ENCODE peak calls at places on chromosomes 7 and 10, in seven cellular contexts. C is OCI-LY7; G is SJSA1; D is fibroblast of lung; M is CD8-positive, alpha-beta memory T cell; I is GM23248; B is A549. A is an unnamed sample.
A peak's percentile ranks its signal among the peaks of the same experiment; 100 is the strongest.

GRCh38 chr10:50622497-50623298 is 1.1 kb downstream of the SGMS1 start:
- DNase-seq in C (peak; percentile 52), G (peak; percentile 53), D (peak; percentile 51), M (peak; percentile 25), I (peak; percentile 80), B (peak; percentile 46), A (peak; percentile 22)

GRCh38 chr10:33979195-33979594 is 644.7 kb upstream of the NRP1 start:
- DNase-seq in C (no peak), G (no peak), D (no peak), M (no peak), I (no peak), B (no peak), A (no peak)

GRCh38 chr10:103794996-103795395 is 60.4 kb downstream of the SH3PXD2A start:
- DNase-seq in C (no peak), G (no peak), D (no peak), M (no peak), I (no peak), B (no peak), A (no peak)

GRCh38 chr7:14639329-14639728 is 263.2 kb downstream of the DGKB start:
- DNase-seq in C (no peak), G (no peak), D (no peak), M (no peak), I (no peak), B (no peak), A (no peak)

GRCh38 chr7:34385385-34385784 is 272.6 kb upstream of the NPSR1 start:
- DNase-seq in C (no peak), G (no peak), D (no peak), M (no peak), I (no peak), B (no peak), A (no peak)

GRCh38 chr7:47371733-47372368 is 210.1 kb downstream of the TNS3 start:
- DNase-seq in C (no peak), G (peak; percentile 55), D (peak; percentile 34), M (no peak), I (no peak), B (peak; percentile 37), A (no peak)

GRCh38 chr10:25933653-25934608 is at the start of gene MYO3A:
- DNase-seq in C (no peak), G (no peak), D (no peak), M (no peak), I (no peak), B (no peak), A (no peak)

GRCh38 chr10:133471300-133472109 is 17.8 kb downstream of the SCART1 start:
- DNase-seq in C (no peak), G (no peak), D (no peak), M (no peak), I (no peak), B (no peak), A (no peak)

GRCh38 chr10:59236064-59236697 is 59.7 kb downstream of the PHYHIPL start:
- DNase-seq in C (no peak), G (no peak), D (no peak), M (no peak), I (no peak), B (no peak), A (no peak)

GRCh38 chr7:137508437-137509175 is 165.1 kb upstream of the PTN start:
- DNase-seq in C (no peak), G (peak; percentile 91), D (peak; percentile 45), M (no peak), I (peak; percentile 77), B (no peak), A (no peak)

GRCh38 chr7:97004931-97005763 is at the start of gene DLX6:
- DNase-seq in C (no peak), G (peak; percentile 91), D (peak; percentile 47), M (no peak), I (peak; percentile 21), B (peak; percentile 89), A (no peak)

GRCh38 chr10:113026679-113027078 is 76.6 kb downstream of the TCF7L2 start:
- DNase-seq in C (no peak), G (no peak), D (peak; percentile 80), M (no peak), I (peak; percentile 56), B (no peak), A (no peak)

GRCh38 chr7:42315096-42315495 is 78.1 kb upstream of the GLI3 start:
- DNase-seq in C (no peak), G (no peak), D (no peak), M (no peak), I (peak; percentile 20), B (no peak), A (no peak)

DNA sequence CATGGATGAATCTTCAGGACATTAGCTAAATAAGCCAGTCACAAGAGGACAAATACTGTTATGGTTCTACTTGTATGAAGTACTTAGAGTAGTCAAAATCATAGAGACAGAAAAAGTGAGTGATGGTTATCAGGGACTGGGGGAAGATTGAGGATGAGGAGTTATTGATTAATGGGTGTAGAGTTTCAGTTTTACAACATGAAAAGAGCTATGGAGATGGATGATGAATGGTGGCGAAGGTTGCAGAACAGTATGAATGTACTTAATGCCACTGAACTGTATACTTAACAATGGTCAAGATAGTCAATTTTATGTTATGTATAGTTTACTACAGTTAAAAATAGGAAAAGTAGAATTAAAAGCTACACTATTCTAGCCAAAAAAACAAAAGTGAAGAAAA is 7.8 kb downstream of the STK31 start:
- DNase-seq in C (no peak), G (no peak), D (no peak), M (no peak), I (no peak), B (no peak), A (no peak)
- H3K9me3 ChIP-seq in C (no peaks in the 10 kb centered on the region), G (no peaks in the 10 kb centered on the region), D (no peaks in the 10 kb centered on the region), M (no peaks in the 10 kb centered on the region), I (no peaks in the 10 kb centered on the region), B (no peaks in the 10 kb centered on the region), A (no peaks in the 10 kb centered on the region)

GRCh38 chr10:13823046-13823711 is 236.4 kb downstream of the PRPF18 start:
- DNase-seq in C (peak; percentile 27), G (no peak), D (no peak), M (no peak), I (no peak), B (no peak), A (no peak)
- H3K4me3 ChIP-seq in C (no peak overlapping the region), G (no peak overlapping the region), D (no peak overlapping the region), M (no peak overlapping the region), I (no peak overlapping the region), B (no peak overlapping the region), A (no peak overlapping the region)

GRCh38 chr7:37315752-37316711 is 132.6 kb downstream of the ELMO1 start:
- DNase-seq in C (no peak), G (no peak), D (peak; percentile 52), M (no peak), I (no peak), B (no peak), A (no peak)
- H3K27ac ChIP-seq in C (peak overlapping the region; percentile 33), G (no peak overlapping the region), D (no peak overlapping the region), M (no peak overlapping the region), I (no peak overlapping the region), B (no peak overlapping the region), A (no peak overlapping the region)

GRCh38 chr10:109174526-109174925 is 748.8 kb downstream of the XPNPEP1 start:
- DNase-seq in C (no peak), G (no peak), D (no peak), M (no peak), I (no peak), B (no peak), A (no peak)

GRCh38 chr10:109183366-109183765 is 739.9 kb downstream of the XPNPEP1 start:
- DNase-seq in C (no peak), G (peak; percentile 54), D (no peak), M (no peak), I (peak; percentile 31), B (no peak), A (no peak)

GRCh38 chr10:109173910-109174309 is 749.4 kb downstream of the XPNPEP1 start:
- DNase-seq in C (no peak), G (no peak), D (no peak), M (no peak), I (peak; percentile 8), B (no peak), A (no peak)

GRCh38 chr10:109178576-109178975 is 744.7 kb downstream of the XPNPEP1 start:
- DNase-seq in C (no peak), G (no peak), D (no peak), M (no peak), I (no peak), B (no peak), A (no peak)
- H3K9me3 ChIP-seq in C (no peaks in the 10 kb centered on the region), G (no peaks in the 10 kb centered on the region), D (no peaks in the 10 kb centered on the region), M (no peaks in the 10 kb centered on the region), I (no peaks in the 10 kb centered on the region), B (no peaks in the 10 kb centered on the region), A (no peaks in the 10 kb centered on the region)

GRCh38 chr7:3436746-3437145 is 135.7 kb downstream of the SDK1 start:
- DNase-seq in C (no peak), G (peak; percentile 89), D (peak; percentile 64), M (no peak), I (no peak), B (peak; percentile 29), A (no peak)
- H3K4me3 ChIP-seq in C (no peak overlapping the region), G (peak overlapping the region; percentile 36), D (no peak overlapping the region), M (no peak overlapping the region), I (no peak overlapping the region), B (peak overlapping the region; percentile 17), A (no peak overlapping the region)

DNA sequence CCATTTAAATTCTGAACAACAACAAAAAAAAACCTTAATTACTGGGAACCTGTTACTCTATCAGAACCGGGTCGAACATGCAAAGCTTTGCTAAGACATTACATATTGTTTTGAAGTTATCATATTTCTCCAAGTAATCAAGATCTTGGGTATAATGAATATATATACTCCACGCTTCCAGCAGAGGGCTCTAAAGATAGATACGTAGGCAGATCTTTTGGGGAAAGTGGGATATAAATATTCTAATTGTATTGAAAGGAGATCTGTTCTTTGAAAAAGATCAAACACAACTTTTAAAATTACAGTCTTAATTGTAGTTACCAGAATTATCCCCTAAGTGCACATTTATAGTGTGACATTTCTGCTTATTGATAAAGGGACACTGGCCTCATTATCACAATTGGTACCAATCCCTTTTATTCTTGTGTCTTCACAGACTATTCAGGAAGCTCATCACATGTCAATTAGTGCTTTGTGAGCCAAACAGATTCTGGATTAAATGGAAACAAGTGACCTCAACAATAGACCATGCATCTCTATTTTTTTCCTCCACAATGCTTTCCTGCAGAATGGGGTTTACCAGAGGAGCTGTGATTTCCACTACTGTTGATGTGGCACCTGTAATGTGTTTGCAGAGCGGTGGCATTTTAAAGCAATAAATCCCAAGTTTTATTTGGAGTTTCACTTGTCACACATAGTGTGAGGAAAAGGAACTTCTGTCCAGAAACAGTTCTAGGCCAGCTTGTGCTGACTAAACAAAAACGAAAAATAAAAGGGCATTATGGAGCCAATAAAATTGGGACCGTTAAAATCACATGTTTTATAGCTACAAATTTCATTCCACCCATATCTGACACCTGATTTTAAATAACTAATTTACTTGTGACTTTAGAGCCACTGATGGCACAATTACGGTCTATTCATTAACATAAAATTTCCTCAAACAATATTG is 122.4 kb downstream of the CTTNBP2 start:
- DNase-seq in C (peak; percentile 6), G (peak; percentile 15), D (peak; percentile 69), M (no peak), I (peak; percentile 66), B (peak; percentile 19), A (no peak)
- H3K27ac ChIP-seq in C (no peak overlapping the region), G (no peak overlapping the region), D (no peak overlapping the region), M (no peak overlapping the region), I (no peak overlapping the region), B (no peak overlapping the region), A (no peak overlapping the region)